ENCODE peak calls at places on chromosomes 12 and 14, in seven cellular contexts. One of them, this sample, is unnamed.
A peak's percentile ranks its signal among the peaks of the same experiment; 100 is the strongest.

GRCh38 chr14:74619672-74620131 is 7.7 kb upstream of the LTBP2 start:
- DNase-seq in HepG2: peak; percentile 63
- DNase-seq in WERI-Rb-1: no peak
- DNase-seq in right lobe of liver: no peak
- DNase-seq in kidney epithelial cell: peak; percentile 95
- DNase-seq in sigmoid colon: peak; percentile 94
- DNase-seq in lower lobe of right lung: peak; percentile 58
- DNase-seq in this sample: peak; percentile 95

GRCh38 chr12:27975222-27976136 is 2.9 kb upstream of the PTHLH start:
- DNase-seq in HepG2: no peak
- DNase-seq in WERI-Rb-1: peak; percentile 9
- DNase-seq in right lobe of liver: peak; percentile 54
- DNase-seq in kidney epithelial cell: no peak
- DNase-seq in sigmoid colon: peak; percentile 65
- DNase-seq in lower lobe of right lung: no peak
- DNase-seq in this sample: no peak

GRCh38 chr14:45156067-45156466 is 20.3 kb downstream of the FANCM start:
- DNase-seq in HepG2: no peak
- DNase-seq in WERI-Rb-1: no peak
- DNase-seq in right lobe of liver: no peak
- DNase-seq in kidney epithelial cell: no peak
- DNase-seq in sigmoid colon: no peak
- DNase-seq in lower lobe of right lung: no peak
- DNase-seq in this sample: no peak

GRCh38 chr12:561908-562593 is 101.2 kb downstream of the NINJ2 start:
- DNase-seq in HepG2: no peak
- DNase-seq in WERI-Rb-1: no peak
- DNase-seq in right lobe of liver: peak; percentile 74
- DNase-seq in kidney epithelial cell: no peak
- DNase-seq in sigmoid colon: peak; percentile 85
- DNase-seq in lower lobe of right lung: peak; percentile 85
- DNase-seq in this sample: no peak

GRCh38 chr12:101891462-101891971 is 14.1 kb downstream of the DRAM1 start:
- DNase-seq in HepG2: peak; percentile 86
- DNase-seq in WERI-Rb-1: no peak
- DNase-seq in right lobe of liver: no peak
- DNase-seq in kidney epithelial cell: no peak
- DNase-seq in sigmoid colon: peak; percentile 75
- DNase-seq in lower lobe of right lung: peak; percentile 69
- DNase-seq in this sample: peak; percentile 12

GRCh38 chr12:80792861-80793260 is 76.1 kb downstream of the MYF5 start:
- DNase-seq in HepG2: no peak
- DNase-seq in WERI-Rb-1: no peak
- DNase-seq in right lobe of liver: no peak
- DNase-seq in kidney epithelial cell: no peak
- DNase-seq in sigmoid colon: no peak
- DNase-seq in lower lobe of right lung: no peak
- DNase-seq in this sample: no peak

GRCh38 chr12:96208801-96209534 is 14.8 kb downstream of the ELK3 start:
- DNase-seq in HepG2: no peak
- DNase-seq in WERI-Rb-1: no peak
- DNase-seq in right lobe of liver: no peak
- DNase-seq in kidney epithelial cell: no peak
- DNase-seq in sigmoid colon: no peak
- DNase-seq in lower lobe of right lung: no peak
- DNase-seq in this sample: no peak

GRCh38 chr12:9049520-9050133 is 60.3 kb downstream of the KLRG1 start:
- DNase-seq in HepG2: peak; percentile 46
- DNase-seq in WERI-Rb-1: no peak
- DNase-seq in right lobe of liver: no peak
- DNase-seq in kidney epithelial cell: no peak
- DNase-seq in sigmoid colon: no peak
- DNase-seq in lower lobe of right lung: no peak
- DNase-seq in this sample: peak; percentile 41

DNA sequence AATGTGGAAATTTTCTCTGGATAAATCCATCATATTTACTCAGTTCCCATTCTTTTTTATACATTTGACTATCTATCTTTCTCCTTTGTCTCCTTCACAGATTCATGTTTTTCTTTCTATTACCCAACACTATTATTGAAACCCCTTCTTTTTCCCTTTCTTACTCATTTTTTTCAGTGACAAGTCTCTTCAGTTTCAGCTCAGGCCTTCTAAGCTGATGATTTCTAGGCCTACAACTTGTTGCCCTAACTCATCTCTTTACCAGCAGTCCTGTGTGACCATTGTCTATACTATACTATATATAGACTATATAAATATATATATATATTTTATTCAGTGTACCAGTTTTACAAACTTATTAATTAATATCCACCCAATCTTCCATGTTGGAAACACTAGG is 31.8 kb downstream of the SLC16A7 start:
- DNase-seq in HepG2: no peak
- DNase-seq in WERI-Rb-1: no peak
- DNase-seq in right lobe of liver: no peak
- DNase-seq in kidney epithelial cell: no peak
- DNase-seq in sigmoid colon: no peak
- DNase-seq in lower lobe of right lung: no peak
- DNase-seq in this sample: no peak
- H3K4me3 ChIP-seq in HepG2: no peak overlapping the region
- H3K4me3 ChIP-seq in WERI-Rb-1: no peak overlapping the region
- H3K4me3 ChIP-seq in right lobe of liver: no peak overlapping the region
- H3K4me3 ChIP-seq in kidney epithelial cell: no peak overlapping the region
- H3K4me3 ChIP-seq in sigmoid colon: no peak overlapping the region
- H3K4me3 ChIP-seq in lower lobe of right lung: no peak overlapping the region
- H3K4me3 ChIP-seq in this sample: no peak overlapping the region

GRCh38 chr12:130817804-130818203 is 21.2 kb downstream of the STX2 start:
- DNase-seq in HepG2: no peak
- DNase-seq in WERI-Rb-1: no peak
- DNase-seq in right lobe of liver: no peak
- DNase-seq in kidney epithelial cell: no peak
- DNase-seq in sigmoid colon: no peak
- DNase-seq in lower lobe of right lung: no peak
- DNase-seq in this sample: no peak

GRCh38 chr12:130816055-130816454 is 23.0 kb downstream of the STX2 start:
- DNase-seq in HepG2: no peak
- DNase-seq in WERI-Rb-1: no peak
- DNase-seq in right lobe of liver: no peak
- DNase-seq in kidney epithelial cell: no peak
- DNase-seq in sigmoid colon: no peak
- DNase-seq in lower lobe of right lung: no peak
- DNase-seq in this sample: no peak

GRCh38 chr12:130819681-130820080 is 19.4 kb downstream of the STX2 start:
- DNase-seq in HepG2: no peak
- DNase-seq in WERI-Rb-1: no peak
- DNase-seq in right lobe of liver: no peak
- DNase-seq in kidney epithelial cell: no peak
- DNase-seq in sigmoid colon: no peak
- DNase-seq in lower lobe of right lung: no peak
- DNase-seq in this sample: no peak

GRCh38 chr12:130818381-130819247 is 20.4 kb downstream of the STX2 start:
- DNase-seq in HepG2: no peak
- DNase-seq in WERI-Rb-1: peak; percentile 41
- DNase-seq in right lobe of liver: peak; percentile 77
- DNase-seq in kidney epithelial cell: no peak
- DNase-seq in sigmoid colon: peak; percentile 79
- DNase-seq in lower lobe of right lung: peak; percentile 84
- DNase-seq in this sample: no peak

GRCh38 chr12:130819248-130819576 is 19.8 kb downstream of the STX2 start:
- DNase-seq in HepG2: no peak
- DNase-seq in WERI-Rb-1: no peak
- DNase-seq in right lobe of liver: no peak
- DNase-seq in kidney epithelial cell: no peak
- DNase-seq in sigmoid colon: no peak
- DNase-seq in lower lobe of right lung: no peak
- DNase-seq in this sample: no peak
- TF ChIP-seq CTCF in HepG2: no peak
- TF ChIP-seq CTCF in WERI-Rb-1: no peak
- TF ChIP-seq CTCF in right lobe of liver: no peak
- TF ChIP-seq CTCF in kidney epithelial cell: no peak
- TF ChIP-seq CTCF in sigmoid colon: no peak
- TF ChIP-seq CTCF in lower lobe of right lung: no peak
- TF ChIP-seq CTCF in this sample: no peak

DNA sequence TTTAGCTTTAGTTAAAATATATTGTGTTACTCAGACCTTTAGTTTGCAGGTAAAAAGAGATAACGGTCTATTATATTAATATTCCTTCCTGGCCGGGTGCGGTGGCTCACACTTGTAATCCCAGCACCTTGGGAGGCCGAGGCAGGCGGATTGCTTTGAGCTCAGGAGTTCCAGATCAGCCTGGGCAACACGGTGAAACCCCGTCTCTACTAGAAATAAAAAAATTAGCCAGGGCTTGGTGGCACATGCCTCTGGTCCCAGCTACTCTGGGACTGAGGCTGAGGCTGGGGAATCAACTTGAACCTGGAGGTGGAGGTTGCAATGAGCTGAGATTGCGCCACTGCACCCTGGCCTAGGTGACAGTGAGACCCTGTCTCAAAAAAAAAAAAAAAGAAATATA is 13.2 kb upstream of the EID3 start:
- DNase-seq in HepG2: no peak
- DNase-seq in WERI-Rb-1: no peak
- DNase-seq in right lobe of liver: no peak
- DNase-seq in kidney epithelial cell: no peak
- DNase-seq in sigmoid colon: no peak
- DNase-seq in lower lobe of right lung: no peak
- DNase-seq in this sample: no peak
- H3K4me3 ChIP-seq in HepG2: no peak overlapping the region
- H3K4me3 ChIP-seq in WERI-Rb-1: no peak overlapping the region
- H3K4me3 ChIP-seq in right lobe of liver: no peak overlapping the region
- H3K4me3 ChIP-seq in kidney epithelial cell: no peak overlapping the region
- H3K4me3 ChIP-seq in sigmoid colon: no peak overlapping the region
- H3K4me3 ChIP-seq in lower lobe of right lung: peak overlapping the region; percentile 82
- H3K4me3 ChIP-seq in this sample: no peak overlapping the region

DNA sequence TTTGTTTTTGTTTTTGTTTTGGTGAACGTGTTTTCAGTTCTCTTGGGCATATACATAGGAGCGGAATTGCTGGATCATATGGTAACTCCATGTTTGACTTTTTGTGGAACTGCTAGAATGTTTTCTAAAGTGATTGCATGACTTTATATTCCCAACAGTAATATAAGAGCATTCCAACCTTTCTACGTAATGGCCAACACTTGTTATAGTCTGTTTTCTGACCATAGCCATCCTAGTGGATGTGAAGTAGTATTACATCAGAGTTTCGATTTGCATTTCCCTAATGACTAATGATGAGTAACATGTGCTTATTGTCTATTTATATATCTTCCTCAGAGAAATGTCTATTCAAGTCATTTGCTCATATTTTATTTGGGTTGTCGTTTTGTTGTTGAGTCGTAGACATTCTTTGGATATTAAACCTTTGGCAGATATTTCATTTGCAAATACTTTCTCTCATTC is 268.7 kb downstream of the AEBP2 start:
- DNase-seq in HepG2: no peak
- DNase-seq in WERI-Rb-1: no peak
- DNase-seq in right lobe of liver: no peak
- DNase-seq in kidney epithelial cell: no peak
- DNase-seq in sigmoid colon: no peak
- DNase-seq in lower lobe of right lung: no peak
- DNase-seq in this sample: no peak
- TF ChIP-seq CTCF in HepG2: no peak
- TF ChIP-seq CTCF in WERI-Rb-1: no peak
- TF ChIP-seq CTCF in right lobe of liver: no peak
- TF ChIP-seq CTCF in kidney epithelial cell: no peak
- TF ChIP-seq CTCF in sigmoid colon: no peak
- TF ChIP-seq CTCF in lower lobe of right lung: no peak
- TF ChIP-seq CTCF in this sample: no peak

GRCh38 chr14:99236386-99237133 is 35.4 kb downstream of the BCL11B start:
- DNase-seq in HepG2: no peak
- DNase-seq in WERI-Rb-1: no peak
- DNase-seq in right lobe of liver: no peak
- DNase-seq in kidney epithelial cell: no peak
- DNase-seq in sigmoid colon: no peak
- DNase-seq in lower lobe of right lung: no peak
- DNase-seq in this sample: no peak

GRCh38 chr14:99234982-99235491 is 37.0 kb downstream of the BCL11B start:
- DNase-seq in HepG2: no peak
- DNase-seq in WERI-Rb-1: no peak
- DNase-seq in right lobe of liver: no peak
- DNase-seq in kidney epithelial cell: no peak
- DNase-seq in sigmoid colon: no peak
- DNase-seq in lower lobe of right lung: no peak
- DNase-seq in this sample: no peak

GRCh38 chr14:99237288-99237687 is 34.7 kb downstream of the BCL11B start:
- DNase-seq in HepG2: no peak
- DNase-seq in WERI-Rb-1: no peak
- DNase-seq in right lobe of liver: no peak
- DNase-seq in kidney epithelial cell: no peak
- DNase-seq in sigmoid colon: no peak
- DNase-seq in lower lobe of right lung: peak; percentile 9
- DNase-seq in this sample: no peak

GRCh38 chr14:99234366-99234765 is 37.6 kb downstream of the BCL11B start:
- DNase-seq in HepG2: no peak
- DNase-seq in WERI-Rb-1: no peak
- DNase-seq in right lobe of liver: no peak
- DNase-seq in kidney epithelial cell: no peak
- DNase-seq in sigmoid colon: no peak
- DNase-seq in lower lobe of right lung: no peak
- DNase-seq in this sample: no peak

GRCh38 chr14:99235578-99235977 is 36.4 kb downstream of the BCL11B start:
- DNase-seq in HepG2: no peak
- DNase-seq in WERI-Rb-1: no peak
- DNase-seq in right lobe of liver: no peak
- DNase-seq in kidney epithelial cell: no peak
- DNase-seq in sigmoid colon: no peak
- DNase-seq in lower lobe of right lung: no peak
- DNase-seq in this sample: no peak
- H3K4me3 ChIP-seq in HepG2: no peak overlapping the region
- H3K4me3 ChIP-seq in WERI-Rb-1: no peak overlapping the region
- H3K4me3 ChIP-seq in right lobe of liver: no peak overlapping the region
- H3K4me3 ChIP-seq in kidney epithelial cell: no peak overlapping the region
- H3K4me3 ChIP-seq in sigmoid colon: no peak overlapping the region
- H3K4me3 ChIP-seq in lower lobe of right lung: no peak overlapping the region
- H3K4me3 ChIP-seq in this sample: no peak overlapping the region

GRCh38 chr14:66782853-66783252 is 274.9 kb downstream of the GPHN start:
- DNase-seq in HepG2: peak; percentile 40
- DNase-seq in WERI-Rb-1: no peak
- DNase-seq in right lobe of liver: no peak
- DNase-seq in kidney epithelial cell: no peak
- DNase-seq in sigmoid colon: no peak
- DNase-seq in lower lobe of right lung: no peak
- DNase-seq in this sample: no peak
- TF ChIP-seq CTCF in HepG2: peak; percentile 38
- TF ChIP-seq CTCF in WERI-Rb-1: no peak
- TF ChIP-seq CTCF in right lobe of liver: peak; percentile 3
- TF ChIP-seq CTCF in kidney epithelial cell: no peak
- TF ChIP-seq CTCF in sigmoid colon: no peak
- TF ChIP-seq CTCF in lower lobe of right lung: no peak
- TF ChIP-seq CTCF in this sample: no peak

DNA sequence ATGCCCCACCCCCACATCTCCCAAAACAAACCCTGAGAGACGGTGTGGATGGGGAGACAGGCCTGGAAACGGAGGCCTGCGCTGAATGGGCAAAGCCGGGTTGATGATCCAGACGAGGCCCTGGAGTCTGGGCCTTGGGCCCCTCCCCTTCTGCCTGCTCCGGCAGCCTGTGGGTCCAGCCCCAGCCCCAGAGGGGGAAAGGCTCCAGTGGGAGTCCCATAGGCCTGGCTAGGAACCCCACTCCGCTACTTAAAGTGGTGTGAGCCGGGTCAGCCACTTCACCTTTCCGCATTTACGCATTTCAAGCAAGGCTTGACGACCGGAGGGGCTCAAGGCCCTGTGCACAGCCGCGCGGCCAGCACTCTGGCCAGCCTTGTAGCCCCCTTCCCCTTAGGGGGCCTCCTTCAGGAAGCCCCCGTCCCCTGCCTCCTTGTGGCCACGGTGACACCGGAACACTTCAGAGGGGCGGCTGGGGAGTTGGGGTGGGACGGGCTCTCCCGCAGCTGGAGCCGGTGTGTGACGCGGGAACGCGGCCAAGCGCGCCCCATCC is 608 bp upstream of the TNFAIP2 start:
- DNase-seq in HepG2: no peak
- DNase-seq in WERI-Rb-1: no peak
- DNase-seq in right lobe of liver: peak; percentile 78
- DNase-seq in kidney epithelial cell: no peak
- DNase-seq in sigmoid colon: no peak
- DNase-seq in lower lobe of right lung: no peak
- DNase-seq in this sample: no peak
- H3K4me3 ChIP-seq in HepG2: no peak overlapping the region
- H3K4me3 ChIP-seq in WERI-Rb-1: no peak overlapping the region
- H3K4me3 ChIP-seq in right lobe of liver: peak overlapping the region; percentile 74
- H3K4me3 ChIP-seq in kidney epithelial cell: peak overlapping the region; percentile 61
- H3K4me3 ChIP-seq in sigmoid colon: peak overlapping the region; percentile 44
- H3K4me3 ChIP-seq in lower lobe of right lung: peak overlapping the region; percentile 77
- H3K4me3 ChIP-seq in this sample: no peak overlapping the region